ENCODE peak calls at places on chromosomes 2 and 18, in four cellular contexts. J, V, C and B are unnamed samples.

GRCh38 chr2:120568089-120568974 is 167.3 kb upstream of the GLI2 start:
- DNase-seq in J (no peak), V (no peak), C (peak), B (no peak)

GRCh38 chr18:27315001-27315400 is 129.9 kb upstream of the CHST9 start:
- DNase-seq in J (no peak), V (no peak), C (no peak), B (no peak)

GRCh38 chr18:46892842-46893241 is 24.5 kb downstream of the PIAS2 start:
- DNase-seq in J (no peak), V (no peak), C (no peak), B (no peak)

GRCh38 chr2:121171625-121172119 is 113.3 kb downstream of the TFCP2L1 start:
- DNase-seq in J (no peak), V (no peak), C (no peak), B (no peak)

GRCh38 chr2:102001767-102002142 is 10.0 kb downstream of the IL1R2 start:
- DNase-seq in J (no peak), V (no peak), C (no peak), B (no peak)

GRCh38 chr18:55265130-55265675 is 305.9 kb upstream of the CCDC68 start:
- DNase-seq in J (no peak), V (no peak), C (no peak), B (no peak)

GRCh38 chr2:221726894-221727513 is 154.9 kb upstream of the EPHA4 start:
- DNase-seq in J (no peak), V (no peak), C (no peak), B (no peak)

GRCh38 chr2:237907144-237907543 is 47.7 kb downstream of the RAMP1 start:
- DNase-seq in J (no peak), V (no peak), C (no peak), B (no peak)

GRCh38 chr2:25443766-25444165 is 102.0 kb upstream of the DNMT3A start:
- DNase-seq in J (no peak), V (no peak), C (no peak), B (no peak)

GRCh38 chr18:53534695-53535094 is 689.8 kb downstream of the MBD2 start:
- DNase-seq in J (no peak), V (no peak), C (no peak), B (no peak)

GRCh38 chr2:180614776-180615175 is 365.6 kb upstream of the UBE2E3 start:
- DNase-seq in J (no peak), V (no peak), C (no peak), B (no peak)

GRCh38 chr18:41875094-41875780 is 79.8 kb upstream of the PIK3C3 start:
- DNase-seq in J (no peak), V (no peak), C (no peak), B (no peak)

GRCh38 chr2:11493282-11493681 is 27.3 kb upstream of the E2F6 start:
- DNase-seq in J (no peak), V (no peak), C (no peak), B (no peak)

GRCh38 chr18:70295192-70295522 is 6.3 kb downstream of the SOCS6 start:
- DNase-seq in J (no peak), V (no peak), C (no peak), B (no peak)

GRCh38 chr18:70296289-70296688 is 7.4 kb downstream of the SOCS6 start:
- DNase-seq in J (no peak), V (peak), C (peak), B (no peak)

GRCh38 chr18:70294471-70295191 is 5.8 kb downstream of the SOCS6 start:
- DNase-seq in J (no peak), V (no peak), C (no peak), B (no peak)

GRCh38 chr18:70296781-70297180 is 7.9 kb downstream of the SOCS6 start:
- DNase-seq in J (no peak), V (no peak), C (no peak), B (no peak)

DNA sequence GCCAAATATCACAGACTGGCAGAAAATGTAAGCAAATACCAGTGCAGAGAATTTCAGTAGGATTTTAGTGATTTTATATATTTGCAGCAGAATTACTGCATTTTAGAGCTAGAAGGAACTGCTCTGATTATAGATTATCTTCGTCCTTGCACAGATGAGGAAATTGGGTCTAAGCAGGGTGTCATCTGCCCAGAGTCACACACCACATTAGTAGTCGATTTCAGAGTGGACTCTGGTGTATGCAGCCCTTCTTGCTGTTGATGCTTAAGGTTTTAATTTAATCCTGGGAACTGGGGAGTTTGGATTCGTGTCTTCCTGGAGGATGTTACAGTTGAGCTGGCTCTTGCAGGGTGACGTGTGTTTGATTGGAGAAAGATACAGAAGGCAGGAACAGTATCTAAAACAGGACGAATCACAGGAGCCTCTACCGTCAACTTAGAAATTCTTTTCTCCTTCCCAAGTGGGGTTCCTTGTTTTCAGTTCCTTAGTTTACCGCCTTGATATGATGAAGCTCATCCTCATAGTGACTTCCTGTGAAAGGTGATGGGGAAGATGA is 6.9 kb downstream of the SOCS6 start:
- DNase-seq in J (no peak), V (no peak), C (no peak), B (no peak)
- H3K4me3 ChIP-seq in J (no peak), V (no peak), C (no peak), B (no peak)

DNA sequence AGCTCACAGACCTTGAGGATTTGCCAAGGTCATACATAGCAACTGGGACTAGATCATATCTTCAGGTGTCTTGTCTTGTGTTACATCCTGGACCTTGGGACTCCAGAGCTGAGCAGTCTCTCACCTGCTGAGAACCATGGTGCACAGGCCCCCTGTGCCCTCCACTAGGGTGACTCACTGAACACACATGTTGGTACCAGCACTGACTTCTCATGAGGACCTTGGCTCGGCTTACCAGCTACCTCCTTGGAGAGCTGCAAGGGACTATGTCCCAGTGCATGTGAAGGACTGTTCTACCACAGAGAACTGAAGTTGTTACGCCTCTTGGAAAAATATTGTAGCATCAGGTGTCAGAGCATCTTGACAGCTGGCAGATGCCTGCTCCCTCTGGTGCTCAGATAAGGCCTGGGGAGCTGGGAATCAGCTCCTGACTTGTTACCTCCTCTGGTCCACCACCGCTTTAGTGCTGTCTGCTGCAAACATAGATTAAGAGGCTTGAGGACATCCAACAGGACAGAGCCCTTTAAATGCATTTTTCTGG is 72.1 kb downstream of the WDSUB1 start:
- DNase-seq in J (no peak), V (no peak), C (no peak), B (no peak)
- TF ChIP-seq CTCF in J (no peak), V (no peak), C (no peak), B (no peak)

DNA sequence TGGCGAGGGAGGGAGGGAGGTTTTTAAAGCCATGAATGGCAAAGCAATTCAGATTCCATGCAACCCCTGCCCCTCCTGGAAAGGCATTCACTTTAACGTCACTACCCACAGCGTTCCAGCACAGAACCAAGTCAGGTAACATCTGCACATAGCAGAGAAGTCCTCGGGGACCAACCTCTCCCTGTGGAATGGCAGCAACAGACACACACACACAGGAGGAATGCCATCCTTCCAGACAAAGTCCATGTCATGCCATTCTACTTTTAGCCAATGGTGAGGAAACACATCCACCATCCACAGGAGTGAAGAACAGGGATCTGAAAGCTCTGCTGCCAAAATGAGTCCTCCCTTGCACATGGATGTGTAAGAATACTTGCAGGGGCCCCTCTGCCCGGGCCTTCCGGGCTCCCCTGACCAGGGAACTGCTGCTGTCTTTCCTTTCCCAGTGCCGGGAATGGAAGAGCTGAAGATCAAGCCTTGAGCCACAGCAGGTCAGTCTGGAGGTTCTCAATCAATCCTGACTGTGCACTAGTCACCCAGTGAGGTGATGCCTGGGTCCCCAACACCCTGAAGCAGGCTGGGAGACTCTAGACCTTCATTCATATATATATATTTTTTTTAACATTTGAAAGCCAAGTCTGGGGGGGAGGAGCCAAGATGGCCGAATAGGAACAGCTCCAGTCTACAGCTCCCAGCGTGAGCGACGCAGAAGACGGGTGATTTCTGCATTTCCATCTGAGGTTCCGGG is 63.7 kb downstream of the UXS1 start:
- DNase-seq in J (no peak), V (no peak), C (no peak), B (no peak)
- H3K4me3 ChIP-seq in J (no peak), V (no peak), C (no peak), B (no peak)

DNA sequence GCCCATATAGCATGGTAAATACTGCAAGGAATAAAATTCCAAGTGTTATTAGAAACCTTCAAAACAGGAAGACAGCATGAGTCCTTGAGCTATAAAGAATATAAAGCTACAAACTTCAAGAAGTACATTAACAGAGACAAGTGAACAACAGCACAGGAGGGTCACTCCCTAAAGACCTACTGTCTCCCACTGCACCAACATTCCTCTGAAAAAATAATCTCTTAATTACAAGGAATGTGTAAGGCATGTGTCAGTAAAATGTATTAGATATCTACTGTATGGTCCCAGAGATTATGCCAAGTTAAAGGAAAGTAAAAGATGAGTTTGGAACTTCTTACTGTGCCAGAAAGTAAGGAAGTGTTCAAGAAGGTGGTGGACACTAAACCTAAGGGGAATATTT is 29.9 kb downstream of the SUMO1 start:
- DNase-seq in J (no peak), V (no peak), C (no peak), B (no peak)
- TF ChIP-seq CTCF in J (no peak), V (no peak), C (no peak), B (no peak)

GRCh38 chr18:22345733-22346132 is 72.0 kb downstream of the CTAGE1 start:
- DNase-seq in J (no peak), V (no peak), C (no peak), B (no peak)

GRCh38 chr18:22348521-22349316 is 69.0 kb downstream of the CTAGE1 start:
- DNase-seq in J (no peak), V (no peak), C (peak), B (no peak)

GRCh38 chr18:22346342-22346967 is 71.3 kb downstream of the CTAGE1 start:
- DNase-seq in J (peak), V (no peak), C (no peak), B (no peak)

GRCh38 chr18:22347624-22348511 is 69.8 kb downstream of the CTAGE1 start:
- DNase-seq in J (no peak), V (no peak), C (peak), B (no peak)

GRCh38 chr18:22346968-22347611 is 70.6 kb downstream of the CTAGE1 start:
- DNase-seq in J (no peak), V (no peak), C (peak), B (no peak)
- H3K4me3 ChIP-seq in J (no peak), V (no peak), C (peak), B (no peak)

GRCh38 chr2:136117391-136117841 is 533 bp downstream of the CXCR4 start:
- DNase-seq in J (no peak), V (peak), C (peak), B (no peak)
- TF ChIP-seq CTCF in J (peak), V (no peak), C (peak), B (no peak)